ENCODE peak calls at places on chromosome 15, in nine cellular contexts. Z is amygdala; K is NAMALWA; V is HEK293T; S is activated T-cell treated with anti-CD3 and anti-CD28 coated beads, Interleukin-2, amount 50 U/mL, for 24 hours; H is CD4-positive, alpha-beta T cell; D is T-helper 17 cell; G is AG20443; F is brain microvascular endothelial cell. J is an unnamed sample.

GRCh38 chr15:93048759-93049161 is 40.3 kb downstream of the RGMA start:
- DNase-seq in D (no peak), F (no peak), H (no peak), Z (no peak), V (no peak), K (no peak), G (peak), S (no peak), J (no peak)

GRCh38 chr15:67067161-67067853 is 1.9 kb downstream of the SMAD3 start:
- DNase-seq in V (no peak), S (no peak), G (peak), H (no peak), F (no peak), Z (no peak), D (no peak), K (no peak), J (no peak)

GRCh38 chr15:52148409-52148808 is 35.8 kb upstream of the BCL2L10 start:
- DNase-seq in S (no peak), Z (no peak), V (no peak), F (no peak), D (no peak), G (no peak), K (no peak), H (no peak), J (no peak)

GRCh38 chr15:89143503-89144162 is 55.4 kb downstream of the ABHD2 start:
- DNase-seq in K (no peak), F (peak), H (no peak), D (no peak), S (no peak), Z (no peak), G (peak), V (no peak), J (no peak)

GRCh38 chr15:64837502-64837901 is 4.2 kb upstream of the PLEKHO2 start:
- DNase-seq in G (no peak), H (peak), F (no peak), V (no peak), K (no peak), Z (no peak), S (no peak), D (no peak), J (no peak)

GRCh38 chr15:57445872-57446271 is 69.6 kb downstream of the CGNL1 start:
- DNase-seq in F (peak), Z (no peak), K (no peak), H (no peak), S (no peak), G (no peak), V (no peak), D (no peak), J (no peak)

GRCh38 chr15:39801641-39802309 is 19.1 kb upstream of the FSIP1 start:
- DNase-seq in G (peak), D (no peak), H (no peak), K (peak), S (no peak), V (peak), Z (no peak), F (no peak), J (no peak)

GRCh38 chr15:99514306-99514705 is 51.5 kb upstream of the MEF2A start:
- DNase-seq in Z (no peak), H (no peak), D (no peak), S (no peak), F (no peak), K (peak), V (no peak), G (no peak), J (no peak)

GRCh38 chr15:90046846-90047481 is 45.8 kb downstream of the ZNF710 start:
- DNase-seq in Z (no peak), D (no peak), V (no peak), K (peak), H (no peak), G (no peak), F (no peak), S (no peak), J (no peak)

GRCh38 chr15:67403428-67403827 is 117.5 kb upstream of the C15orf61 start:
- DNase-seq in G (no peak), K (no peak), F (no peak), S (no peak), H (no peak), D (no peak), V (no peak), Z (no peak), J (no peak)

J was measured in T-helper 22 cell.